ENCODE peak calls at places on chromosomes 3 and 15, in ten cellular contexts. W is activated CD4-positive, alpha-beta T cell treated with anti-CD3 and anti-CD28 coated beads, Interleukin-2, amount 50 U/mL, for 1 hour; U is anterior cingulate cortex; E is activated CD8-positive, alpha-beta memory T cell treated with anti-CD3 and anti-CD28 coated beads for 48 hours; Z is NCI-H510A treated with DMSO at 0.1 percent for 48 hours; P is AG09309; J is activated T-cell treated with anti-CD3 and anti-CD28 coated beads, Interleukin-2, amount 50 U/mL, for 48 hours; S is head of caudate nucleus; V is hepatocyte; T is PC-3. L is an unnamed sample.

GRCh38 chr15:41865490-41866055 is 26.9 kb downstream of the PLA2G4B start:
- DNase-seq in W (no peak), U (no peak), E (no peak), Z (no peak), P (no peak), J (no peak), S (no peak), V (no peak), T (no peak), L (no peak)

GRCh38 chr3:57164606-57165573 is at the start of gene IL17RD:
- DNase-seq in W (peak; percentile 35), U (peak; percentile 32), E (peak; percentile 27), Z (peak; percentile 61), P (no peak), J (peak; percentile 70), S (peak; percentile 72), V (peak; percentile 95), T (peak; percentile 82), L (peak; percentile 57)

GRCh38 chr3:78889345-78889744 is 878.5 kb downstream of the ROBO1 start:
- DNase-seq in W (no peak), U (no peak), E (no peak), Z (no peak), P (no peak), J (no peak), S (no peak), V (no peak), T (no peak), L (no peak)

GRCh38 chr3:102510663-102511062 is 75.8 kb downstream of the ZPLD1 start:
- DNase-seq in W (no peak), U (no peak), E (no peak), Z (peak; percentile 3), P (no peak), J (no peak), S (no peak), V (no peak), T (peak; percentile 81), L (no peak)

GRCh38 chr3:76532423-76532822 is 507.5 kb upstream of the ROBO2 start:
- DNase-seq in W (no peak), U (no peak), E (no peak), Z (no peak), P (no peak), J (no peak), S (no peak), V (no peak), T (no peak), L (no peak)

GRCh38 chr15:35058534-35059054 is 26.5 kb downstream of the NANOGP8 start:
- DNase-seq in W (no peak), U (no peak), E (no peak), Z (no peak), P (no peak), J (no peak), S (no peak), V (no peak), T (no peak), L (no peak)

GRCh38 chr3:38108649-38109579 is 28.0 kb downstream of the ACAA1 start:
- DNase-seq in W (no peak), U (no peak), E (no peak), Z (no peak), P (no peak), J (peak; percentile 12), S (no peak), V (no peak), T (no peak), L (no peak)

GRCh38 chr3:52091566-52092290 is 35.4 kb upstream of the DUSP7 start:
- DNase-seq in W (no peak), U (no peak), E (no peak), Z (no peak), P (no peak), J (no peak), S (peak; percentile 77), V (no peak), T (no peak), L (no peak)

GRCh38 chr3:21621396-21621695 is 129.7 kb downstream of the ZNF385D start:
- DNase-seq in W (no peak), U (no peak), E (no peak), Z (no peak), P (peak; percentile 45), J (no peak), S (no peak), V (peak; percentile 51), T (peak; percentile 40), L (no peak)

GRCh38 chr3:170826047-170826446 is 43.9 kb downstream of the RPL22L1 start:
- DNase-seq in W (no peak), U (no peak), E (no peak), Z (no peak), P (no peak), J (no peak), S (no peak), V (no peak), T (no peak), L (no peak)